ENCODE peak calls at places on chromosome 16, in six cellular contexts. H, O, Y, D, C and G are unnamed samples.

GRCh38 chr16:74761665-74762064 is 13.0 kb downstream of the FA2H start:
- DNase-seq in H (no peak), O (no peak), Y (no peak), D (no peak), C (peak; percentile 55), G (no peak)

GRCh38 chr16:75099738-75100615 is 16.6 kb downstream of the LDHD start:
- DNase-seq in H (no peak), O (no peak), Y (no peak), D (no peak), C (no peak), G (no peak)

GRCh38 chr16:67265834-67266233 is 13.5 kb upstream of the PLEKHG4 start:
- DNase-seq in H (no peak), O (no peak), Y (no peak), D (peak; percentile 1), C (no peak), G (no peak)

GRCh38 chr16:87924937-87925670 is 11.2 kb downstream of the CA5A start:
- DNase-seq in H (no peak), O (no peak), Y (no peak), D (no peak), C (no peak), G (no peak)

GRCh38 chr16:12674096-12674495 is 129.6 kb downstream of the CPPED1 start:
- DNase-seq in H (peak; percentile 59), O (peak; percentile 83), Y (no peak), D (no peak), C (peak; percentile 46), G (peak; percentile 52)

GRCh38 chr16:73846292-73846849 is 450.2 kb upstream of the PSMD7 start:
- DNase-seq in H (no peak), O (peak; percentile 1), Y (no peak), D (no peak), C (no peak), G (no peak)

GRCh38 chr16:57409870-57410585 is 5.5 kb downstream of the CCL17 start:
- DNase-seq in H (no peak), O (no peak), Y (peak; percentile 19), D (no peak), C (no peak), G (no peak)

GRCh38 chr16:12459401-12459791 is 344.3 kb downstream of the CPPED1 start:
- DNase-seq in H (no peak), O (no peak), Y (no peak), D (no peak), C (no peak), G (no peak)

GRCh38 chr16:74657873-74658642 is 8.6 kb downstream of the RFWD3 start:
- DNase-seq in H (no peak), O (no peak), Y (no peak), D (no peak), C (no peak), G (no peak)

GRCh38 chr16:67077871-67078270 is 31.9 kb upstream of the PHAF1 start:
- DNase-seq in H (no peak), O (no peak), Y (no peak), D (no peak), C (no peak), G (no peak)

GRCh38 chr16:5615868-5616642 is 518.5 kb upstream of the EEF2KMT start:
- DNase-seq in H (no peak), O (no peak), Y (peak; percentile 4), D (no peak), C (no peak), G (peak; percentile 16)

GRCh38 chr16:61596648-61597047 is 439.6 kb downstream of the CDH8 start:
- DNase-seq in H (no peak), O (no peak), Y (no peak), D (no peak), C (no peak), G (no peak)

GRCh38 chr16:3774156-3774767 is 56.9 kb upstream of the TRAP1 start:
- DNase-seq in H (peak; percentile 82), O (peak; percentile 38), Y (peak; percentile 76), D (peak; percentile 68), C (peak; percentile 43), G (peak; percentile 69)

GRCh38 chr16:58114827-58115825 is 14.1 kb downstream of the CFAP20 start:
- DNase-seq in H (peak; percentile 28), O (peak; percentile 77), Y (peak; percentile 40), D (no peak), C (peak; percentile 89), G (no peak)

GRCh38 chr16:49168146-49168545 is 113.5 kb downstream of the CBLN1 start:
- DNase-seq in H (no peak), O (no peak), Y (no peak), D (no peak), C (no peak), G (no peak)

GRCh38 chr16:72989203-72989991 is 58.5 kb downstream of the ZFHX3 start:
- DNase-seq in H (peak; percentile 88), O (peak; percentile 87), Y (peak; percentile 80), D (no peak), C (peak; percentile 93), G (peak; percentile 96)

GRCh38 chr16:11792404-11793260 is 4.4 kb downstream of the ZC3H7A start:
- DNase-seq in H (no peak), O (no peak), Y (no peak), D (peak; percentile 13), C (no peak), G (no peak)

GRCh38 chr16:56204836-56205235 is 13.5 kb downstream of the GNAO1 start:
- DNase-seq in H (peak; percentile 50), O (no peak), Y (no peak), D (no peak), C (no peak), G (no peak)

GRCh38 chr16:27515874-27516353 is 33.8 kb downstream of the GTF3C1 start:
- DNase-seq in H (no peak), O (peak; percentile 19), Y (peak; percentile 28), D (no peak), C (no peak), G (peak; percentile 21)

GRCh38 chr16:57994778-57995177 is 5.7 kb downstream of the ZNF319 start:
- DNase-seq in H (peak; percentile 31), O (peak; percentile 47), Y (peak; percentile 54), D (no peak), C (peak; percentile 25), G (peak; percentile 32)

GRCh38 chr16:71564377-71564967 is 12.4 kb downstream of the TAT start:
- DNase-seq in H (no peak), O (no peak), Y (no peak), D (peak; percentile 96), C (no peak), G (no peak)

GRCh38 chr16:70770968-70771552 is 29.9 kb downstream of the VAC14 start:
- DNase-seq in H (peak; percentile 48), O (peak; percentile 58), Y (peak; percentile 62), D (peak; percentile 71), C (peak; percentile 54), G (peak; percentile 58)

GRCh38 chr16:67969286-67970039 is 1.0 kb upstream of the SLC12A4 start:
- DNase-seq in H (no peak), O (no peak), Y (no peak), D (no peak), C (no peak), G (no peak)

DNA sequence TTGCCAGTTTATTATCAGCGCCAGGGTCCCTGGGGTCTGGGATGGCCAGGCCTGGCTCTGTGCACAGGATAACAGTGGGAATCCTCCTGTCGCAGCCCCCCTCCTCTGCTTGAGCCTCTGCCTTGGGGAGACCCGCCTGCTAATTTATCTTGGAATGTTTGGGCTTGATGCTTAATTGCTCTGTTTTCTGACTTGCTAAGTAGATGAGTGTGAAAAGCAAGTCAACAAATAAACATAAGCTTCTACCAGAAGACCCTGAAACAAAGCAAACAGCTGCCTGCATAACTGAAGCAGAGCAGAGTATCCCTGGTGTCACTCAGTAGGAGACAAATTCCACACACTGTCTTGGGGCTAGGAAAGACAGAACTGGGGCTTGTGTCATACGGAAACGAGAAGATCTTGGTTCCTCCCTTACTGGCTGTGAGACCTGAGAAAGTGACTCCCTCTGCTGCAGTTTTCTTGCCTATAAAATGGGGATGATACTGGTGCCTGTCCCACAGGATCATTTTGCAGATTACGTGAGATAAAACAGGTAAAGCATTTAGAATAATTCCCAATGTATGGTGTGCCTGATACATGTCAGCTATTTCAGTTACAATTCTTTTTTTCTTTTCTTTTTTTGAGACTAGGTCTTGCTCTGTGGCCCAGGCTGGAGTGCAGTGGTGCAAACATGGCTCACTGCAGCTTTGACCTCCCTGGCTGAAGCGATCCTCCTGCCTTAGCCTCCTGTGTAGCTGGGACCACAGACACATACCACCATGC is 44.8 kb upstream of the IRX3 start:
- DNase-seq in H (no peak), O (no peak), Y (no peak), D (no peak), C (no peak), G (no peak)
- TF ChIP-seq CTCF in H (no peak), O (no peak), Y (no peak), D (no peak), C (no peak), G (no peak)

GRCh38 chr16:85364323-85365040 is 248.6 kb upstream of the GSE1 start:
- DNase-seq in H (no peak), O (peak; percentile 90), Y (no peak), D (no peak), C (no peak), G (no peak)
- H3K4me3 ChIP-seq in H (no peak overlapping the region), O (no peak overlapping the region), Y (no peak overlapping the region), D (no peak overlapping the region), C (no peak overlapping the region), G (no peak overlapping the region)

GRCh38 chr16:883340-883739 is 82.8 kb upstream of the GNG13 start:
- DNase-seq in H (no peak), O (no peak), Y (no peak), D (no peak), C (no peak), G (no peak)

GRCh38 chr16:883781-884180 is 83.2 kb upstream of the GNG13 start:
- DNase-seq in H (no peak), O (no peak), Y (no peak), D (no peak), C (no peak), G (no peak)

GRCh38 chr16:886084-886543 is 84.7 kb downstream of the LMF1 start:
- DNase-seq in H (no peak), O (no peak), Y (peak; percentile 15), D (peak; percentile 13), C (peak; percentile 5), G (no peak)

GRCh38 chr16:885391-885790 is 84.9 kb upstream of the GNG13 start:
- DNase-seq in H (no peak), O (no peak), Y (no peak), D (no peak), C (no peak), G (no peak)

GRCh38 chr16:884232-884631 is 83.7 kb upstream of the GNG13 start:
- DNase-seq in H (no peak), O (no peak), Y (no peak), D (no peak), C (no peak), G (no peak)
- TF ChIP-seq CTCF in H (no peak), O (no peak), Y (no peak), D (no peak), C (no peak), G (no peak)

GRCh38 chr16:47278571-47278970 is 134.8 kb upstream of the NETO2 start:
- DNase-seq in H (no peak), O (no peak), Y (peak; percentile 30), D (no peak), C (no peak), G (no peak)

DNA sequence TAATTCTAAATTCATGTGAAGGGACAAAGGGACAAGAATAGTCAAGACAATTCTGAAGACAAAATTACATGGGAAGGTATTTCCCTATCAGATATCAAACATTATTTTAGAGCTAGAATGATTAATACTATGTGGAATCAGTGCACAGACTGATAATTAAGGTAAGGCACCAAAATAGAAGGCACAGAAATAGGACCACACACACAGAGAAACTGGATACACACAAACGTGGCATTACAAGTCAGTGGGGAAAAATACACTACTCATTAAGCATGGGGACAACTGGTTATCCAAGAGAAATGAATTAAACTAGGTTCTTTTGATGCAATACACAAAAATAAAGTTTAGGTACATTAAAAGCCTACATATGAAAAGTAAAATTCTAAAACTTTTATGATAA is 132.8 kb upstream of the NETO2 start:
- DNase-seq in H (no peak), O (no peak), Y (no peak), D (no peak), C (no peak), G (no peak)
- H3K4me3 ChIP-seq in H (no peak overlapping the region), O (no peak overlapping the region), Y (no peak overlapping the region), D (no peak overlapping the region), C (no peak overlapping the region), G (no peak overlapping the region)